ENCODE peak calls at places on chromosomes 11 and 22, in six cellular contexts. B is RWPE1, G is upper lobe of right lung, W is mammary epithelial cell, X is SJCRH30, K is AG04450. T is an unnamed sample.

GRCh38 chr11:75334976-75335375 is 16.5 kb downstream of the ARRB1 start:
- DNase-seq in X (no peak), W (no peak), G (no peak), B (no peak), K (no peak), T (no peak)

GRCh38 chr11:78420796-78421209 is 3.2 kb upstream of the GAB2 start:
- DNase-seq in K (no peak), G (peak; percentile 89), X (peak; percentile 40), B (no peak), W (peak; percentile 20), T (no peak)

GRCh38 chr11:14308897-14309387 is 50.0 kb downstream of the RRAS2 start:
- DNase-seq in X (no peak), W (no peak), B (no peak), K (no peak), G (no peak), T (no peak)

GRCh38 chr11:69891421-69892236 is 72.4 kb upstream of the FGF3 start:
- DNase-seq in W (no peak), K (no peak), G (no peak), B (no peak), X (no peak), T (no peak)

GRCh38 chr11:6542727-6543126 is 45.6 kb downstream of the DNHD1 start:
- DNase-seq in B (no peak), K (no peak), G (no peak), W (no peak), X (no peak), T (no peak)

GRCh38 chr11:126548576-126549272 is 193.2 kb downstream of the ST3GAL4 start:
- DNase-seq in B (no peak), K (no peak), W (no peak), X (peak; percentile 50), G (no peak), T (no peak)

GRCh38 chr22:49889071-49889470 is 29.2 kb downstream of the ALG12 start:
- DNase-seq in W (no peak), K (no peak), B (no peak), X (no peak), G (no peak), T (no peak)

GRCh38 chr22:49715450-49715849 is 112.2 kb downstream of the BRD1 start:
- DNase-seq in K (no peak), G (no peak), W (no peak), X (no peak), B (no peak), T (no peak)

GRCh38 chr22:41442240-41442792 is 4.3 kb downstream of the TOB2 start:
- DNase-seq in X (no peak), B (no peak), K (no peak), G (no peak), W (no peak), T (no peak)

GRCh38 chr11:93541884-93542752 is 1.1 kb downstream of the SMCO4 start:
- DNase-seq in X (peak; percentile 51), B (no peak), W (peak; percentile 44), K (no peak), G (peak; percentile 78), T (no peak)

GRCh38 chr11:15558513-15559181 is 443.9 kb downstream of the INSC start:
- DNase-seq in W (no peak), K (no peak), B (no peak), G (no peak), X (no peak), T (no peak)

GRCh38 chr11:121112498-121113455 is 11.7 kb downstream of the TECTA start:
- DNase-seq in W (peak; percentile 56), B (peak; percentile 68), G (peak; percentile 75), X (peak; percentile 56), K (peak; percentile 54), T (peak; percentile 1)

GRCh38 chr11:16126361-16126760 is 230.0 kb downstream of the SOX6 start:
- DNase-seq in W (peak; percentile 66), X (peak; percentile 91), B (no peak), G (no peak), K (no peak), T (no peak)

GRCh38 chr11:127493330-127493729 is 492.8 kb upstream of the KIRREL3 start:
- DNase-seq in W (peak; percentile 4), G (no peak), X (peak; percentile 39), K (no peak), B (no peak), T (no peak)

GRCh38 chr11:28833169-28833568 is 725.0 kb downstream of the METTL15 start:
- DNase-seq in K (no peak), W (no peak), X (no peak), G (no peak), B (no peak), T (no peak)

GRCh38 chr11:69883292-69884255 is 64.4 kb upstream of the FGF3 start:
- DNase-seq in W (no peak), B (no peak), X (no peak), K (no peak), G (peak; percentile 47), T (no peak)

GRCh38 chr22:45804986-45805325 is 133.3 kb downstream of the ATXN10 start:
- DNase-seq in X (peak; percentile 59), W (peak; percentile 95), G (no peak), B (peak; percentile 81), K (peak; percentile 92), T (peak; percentile 92)

GRCh38 chr11:32333335-32333991 is 101.9 kb downstream of the WT1 start:
- DNase-seq in K (peak; percentile 4), W (peak; percentile 21), B (no peak), G (peak; percentile 81), X (no peak), T (no peak)

GRCh38 chr11:22244986-22245592 is 52.2 kb downstream of the ANO5 start:
- DNase-seq in X (peak; percentile 74), W (peak; percentile 12), B (peak; percentile 3), G (no peak), K (peak; percentile 1), T (no peak)

GRCh38 chr22:23796461-23796860 is 9.7 kb downstream of the SMARCB1 start:
- DNase-seq in K (no peak), B (no peak), X (peak; percentile 58), W (no peak), G (no peak), T (no peak)

GRCh38 chr11:14418801-14419417 is 59.9 kb upstream of the RRAS2 start:
- DNase-seq in W (no peak), B (peak; percentile 51), X (peak; percentile 38), K (no peak), G (no peak), T (no peak)

GRCh38 chr11:122731500-122731913 is 76.0 kb downstream of the UBASH3B start:
- DNase-seq in K (peak; percentile 70), X (no peak), B (no peak), W (no peak), G (no peak), T (no peak)

GRCh38 chr11:75760243-75760642 is 8.3 kb upstream of the DGAT2 start:
- DNase-seq in B (no peak), W (no peak), G (no peak), X (no peak), K (no peak), T (no peak)

GRCh38 chr11:9600651-9601040 is 27.2 kb downstream of the WEE1 start:
- DNase-seq in W (peak; percentile 94), X (no peak), G (no peak), B (peak; percentile 68), K (no peak), T (peak; percentile 88)

GRCh38 chr11:115665958-115666357 is 161.7 kb upstream of the CADM1 start:
- DNase-seq in B (no peak), G (no peak), X (peak; percentile 28), W (no peak), K (no peak), T (no peak)

GRCh38 chr11:63768232-63769043 is at the start of gene ZFTA:
- DNase-seq in W (peak; percentile 43), X (peak; percentile 78), B (peak; percentile 58), G (peak; percentile 83), K (no peak), T (no peak)

GRCh38 chr11:134244593-134244992 is 8.6 kb downstream of the THYN1 start:
- DNase-seq in W (no peak), B (no peak), K (no peak), X (no peak), G (no peak), T (no peak)

GRCh38 chr11:66800720-66801428 is 42.4 kb upstream of the RCE1 start:
- DNase-seq in K (no peak), X (no peak), G (no peak), B (no peak), W (no peak), T (no peak)

GRCh38 chr11:101741479-101742175 is 157.8 kb upstream of the TRPC6 start:
- DNase-seq in W (peak; percentile 82), B (no peak), K (no peak), G (no peak), X (no peak), T (peak; percentile 22)

GRCh38 chr11:101738494-101738893 is 154.7 kb upstream of the TRPC6 start:
- DNase-seq in G (no peak), X (peak; percentile 58), K (no peak), W (no peak), B (no peak), T (no peak)
- H3K27ac ChIP-seq in G (no peak overlapping the region), X (peak overlapping the region; percentile 25), K (no peak overlapping the region), W (no peak overlapping the region), B (no peak overlapping the region), T (no peak overlapping the region)

DNA sequence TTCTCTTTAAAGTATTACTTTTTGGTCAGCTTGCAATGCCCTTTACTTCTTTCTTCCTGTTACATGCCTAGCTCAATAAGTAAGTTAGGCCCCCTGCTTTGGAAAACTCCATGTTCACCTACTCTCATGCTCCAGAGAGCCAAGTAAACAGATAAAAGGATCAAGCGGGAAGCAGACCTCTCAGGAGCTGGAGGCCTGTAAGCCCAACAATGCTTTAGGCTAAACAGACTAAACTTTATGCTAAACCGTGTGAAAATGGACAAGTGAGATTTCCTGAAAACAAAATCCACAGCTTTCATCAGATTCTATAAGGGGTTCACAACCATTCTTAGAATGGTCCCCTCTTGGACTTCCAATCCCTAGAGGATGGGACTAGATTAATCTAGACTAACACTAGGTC is 40.2 kb downstream of the CELF1 start:
- DNase-seq in G (no peak), X (no peak), B (no peak), W (no peak), K (no peak), T (no peak)
- H3K27ac ChIP-seq in G (peak overlapping the region; percentile 43), X (peak overlapping the region; percentile 13), B (peak overlapping the region; percentile 70), W (peak overlapping the region; percentile 76), K (peak overlapping the region; percentile 4), T (peak overlapping the region; percentile 73)

GRCh38 chr11:8025816-8026215 is 38.7 kb downstream of the EIF3F start:
- DNase-seq in X (peak; percentile 41), K (no peak), G (no peak), W (peak; percentile 50), B (no peak), T (no peak)

GRCh38 chr11:8026982-8027381 is 39.8 kb downstream of the EIF3F start:
- DNase-seq in B (no peak), W (no peak), K (no peak), X (no peak), G (no peak), T (no peak)

GRCh38 chr11:8030526-8031247 is 43.5 kb downstream of the EIF3F start:
- DNase-seq in W (no peak), B (no peak), K (no peak), X (no peak), G (no peak), T (no peak)

GRCh38 chr11:8031248-8032115 is 44.3 kb downstream of the EIF3F start:
- DNase-seq in W (no peak), X (no peak), B (no peak), G (no peak), K (no peak), T (no peak)

GRCh38 chr11:8028766-8029165 is 41.6 kb downstream of the EIF3F start:
- DNase-seq in W (no peak), G (no peak), B (no peak), K (no peak), X (no peak), T (no peak)
- H3K27ac ChIP-seq in W (no peak overlapping the region), G (no peak overlapping the region), B (no peak overlapping the region), K (no peak overlapping the region), X (no peak overlapping the region), T (no peak overlapping the region)

GRCh38 chr11:454801-455565 is 4.9 kb downstream of the PTDSS2 start:
- DNase-seq in B (no peak), X (no peak), G (no peak), K (no peak), W (no peak), T (no peak)
- H3K27ac ChIP-seq in B (peak overlapping the region; percentile 48), X (no peak overlapping the region), G (no peak overlapping the region), K (no peak overlapping the region), W (no peak overlapping the region), T (no peak overlapping the region)